ENCODE peak calls at places on chromosomes 5 and 9, in nine cellular contexts. One of them, this sample, is unnamed. For H3K36me3, the result is how much of the 10 kb centered on the place peaks cover.

GRCh38 chr9:23820731-23821399 is 5.2 kb downstream of the ELAVL2 start:
- DNase-seq in effector memory CD4-positive, alpha-beta T cell: no peak
- DNase-seq in pancreas: peak
- DNase-seq in sigmoid colon: no peak
- DNase-seq in cardiac muscle cell: no peak
- DNase-seq in IMR-90: no peak
- DNase-seq in neuronal stem cell: no peak
- DNase-seq in GM23248: no peak
- DNase-seq in psoas muscle: no peak
- DNase-seq in this sample: no peak

GRCh38 chr9:70411141-70411929 is 3.1 kb downstream of the KLF9 start:
- DNase-seq in cardiac muscle cell: peak
- DNase-seq in pancreas: peak
- DNase-seq in IMR-90: peak
- DNase-seq in psoas muscle: peak
- DNase-seq in GM23248: peak
- DNase-seq in effector memory CD4-positive, alpha-beta T cell: no peak
- DNase-seq in neuronal stem cell: no peak
- DNase-seq in sigmoid colon: peak
- DNase-seq in this sample: no peak

GRCh38 chr5:169717298-169717697 is 80.2 kb downstream of the DOCK2 start:
- DNase-seq in IMR-90: peak
- DNase-seq in psoas muscle: no peak
- DNase-seq in sigmoid colon: no peak
- DNase-seq in neuronal stem cell: no peak
- DNase-seq in effector memory CD4-positive, alpha-beta T cell: no peak
- DNase-seq in pancreas: no peak
- DNase-seq in cardiac muscle cell: peak
- DNase-seq in GM23248: peak
- DNase-seq in this sample: no peak

GRCh38 chr5:122984425-122984824 is 52.1 kb downstream of the PPIC start:
- DNase-seq in neuronal stem cell: no peak
- DNase-seq in psoas muscle: no peak
- DNase-seq in IMR-90: no peak
- DNase-seq in GM23248: no peak
- DNase-seq in pancreas: no peak
- DNase-seq in cardiac muscle cell: no peak
- DNase-seq in effector memory CD4-positive, alpha-beta T cell: no peak
- DNase-seq in sigmoid colon: no peak
- DNase-seq in this sample: no peak

GRCh38 chr9:117409321-117409720 is 5.5 kb downstream of the ASTN2 start:
- DNase-seq in effector memory CD4-positive, alpha-beta T cell: no peak
- DNase-seq in psoas muscle: no peak
- DNase-seq in cardiac muscle cell: no peak
- DNase-seq in sigmoid colon: no peak
- DNase-seq in IMR-90: no peak
- DNase-seq in neuronal stem cell: no peak
- DNase-seq in GM23248: no peak
- DNase-seq in pancreas: no peak
- DNase-seq in this sample: no peak

GRCh38 chr9:86513429-86513828 is 159.2 kb upstream of the TUT7 start:
- DNase-seq in effector memory CD4-positive, alpha-beta T cell: no peak
- DNase-seq in cardiac muscle cell: no peak
- DNase-seq in psoas muscle: no peak
- DNase-seq in IMR-90: no peak
- DNase-seq in GM23248: no peak
- DNase-seq in sigmoid colon: no peak
- DNase-seq in pancreas: no peak
- DNase-seq in neuronal stem cell: no peak
- DNase-seq in this sample: no peak

GRCh38 chr9:97615439-97616072 is 17.6 kb downstream of the TSTD2 start:
- DNase-seq in psoas muscle: no peak
- DNase-seq in cardiac muscle cell: peak
- DNase-seq in effector memory CD4-positive, alpha-beta T cell: peak
- DNase-seq in GM23248: peak
- DNase-seq in sigmoid colon: peak
- DNase-seq in pancreas: no peak
- DNase-seq in neuronal stem cell: peak
- DNase-seq in IMR-90: peak
- DNase-seq in this sample: no peak

GRCh38 chr5:173790177-173790719 is 97.9 kb upstream of the CPEB4 start:
- DNase-seq in pancreas: no peak
- DNase-seq in sigmoid colon: peak
- DNase-seq in cardiac muscle cell: no peak
- DNase-seq in IMR-90: no peak
- DNase-seq in neuronal stem cell: no peak
- DNase-seq in effector memory CD4-positive, alpha-beta T cell: no peak
- DNase-seq in GM23248: no peak
- DNase-seq in psoas muscle: no peak
- DNase-seq in this sample: no peak

GRCh38 chr9:109512170-109512756 is 14.2 kb upstream of the PTPN3 start:
- DNase-seq in GM23248: no peak
- DNase-seq in sigmoid colon: no peak
- DNase-seq in psoas muscle: no peak
- DNase-seq in cardiac muscle cell: no peak
- DNase-seq in IMR-90: no peak
- DNase-seq in pancreas: no peak
- DNase-seq in neuronal stem cell: no peak
- DNase-seq in effector memory CD4-positive, alpha-beta T cell: no peak
- DNase-seq in this sample: no peak

GRCh38 chr5:140391732-140392131 is 9.9 kb upstream of the ANKHD1 start:
- DNase-seq in cardiac muscle cell: no peak
- DNase-seq in GM23248: no peak
- DNase-seq in effector memory CD4-positive, alpha-beta T cell: no peak
- DNase-seq in sigmoid colon: no peak
- DNase-seq in neuronal stem cell: no peak
- DNase-seq in IMR-90: no peak
- DNase-seq in psoas muscle: no peak
- DNase-seq in pancreas: no peak
- DNase-seq in this sample: no peak

GRCh38 chr9:2321523-2322148 is 300.0 kb upstream of the VLDLR start:
- DNase-seq in effector memory CD4-positive, alpha-beta T cell: no peak
- DNase-seq in cardiac muscle cell: peak
- DNase-seq in GM23248: peak
- DNase-seq in neuronal stem cell: no peak
- DNase-seq in psoas muscle: no peak
- DNase-seq in IMR-90: no peak
- DNase-seq in sigmoid colon: no peak
- DNase-seq in pancreas: no peak
- DNase-seq in this sample: no peak

GRCh38 chr9:98944130-98945074 is 695 bp downstream of the COL15A1 start:
- DNase-seq in psoas muscle: no peak
- DNase-seq in GM23248: peak
- DNase-seq in effector memory CD4-positive, alpha-beta T cell: no peak
- DNase-seq in neuronal stem cell: peak
- DNase-seq in cardiac muscle cell: peak
- DNase-seq in pancreas: peak
- DNase-seq in sigmoid colon: peak
- DNase-seq in IMR-90: no peak
- DNase-seq in this sample: no peak

GRCh38 chr5:122376305-122376704 is 64.3 kb downstream of the SNCAIP start:
- DNase-seq in effector memory CD4-positive, alpha-beta T cell: no peak
- DNase-seq in pancreas: no peak
- DNase-seq in GM23248: no peak
- DNase-seq in psoas muscle: no peak
- DNase-seq in IMR-90: no peak
- DNase-seq in neuronal stem cell: no peak
- DNase-seq in cardiac muscle cell: no peak
- DNase-seq in sigmoid colon: no peak
- DNase-seq in this sample: no peak

GRCh38 chr9:8555767-8556500 is 756.4 kb upstream of the DMAC1 start:
- DNase-seq in IMR-90: no peak
- DNase-seq in cardiac muscle cell: peak
- DNase-seq in neuronal stem cell: no peak
- DNase-seq in sigmoid colon: no peak
- DNase-seq in psoas muscle: no peak
- DNase-seq in pancreas: no peak
- DNase-seq in effector memory CD4-positive, alpha-beta T cell: no peak
- DNase-seq in GM23248: no peak
- DNase-seq in this sample: no peak

GRCh38 chr5:128925973-128926372 is 39.3 kb upstream of the SLC27A6 start:
- DNase-seq in GM23248: no peak
- DNase-seq in neuronal stem cell: no peak
- DNase-seq in psoas muscle: no peak
- DNase-seq in IMR-90: no peak
- DNase-seq in sigmoid colon: no peak
- DNase-seq in effector memory CD4-positive, alpha-beta T cell: no peak
- DNase-seq in cardiac muscle cell: peak
- DNase-seq in pancreas: no peak
- DNase-seq in this sample: no peak
- H3K4me3 ChIP-seq in GM23248: no peak
- H3K4me3 ChIP-seq in neuronal stem cell: no peak
- H3K4me3 ChIP-seq in psoas muscle: no peak
- H3K4me3 ChIP-seq in IMR-90: no peak
- H3K4me3 ChIP-seq in sigmoid colon: no peak
- H3K4me3 ChIP-seq in effector memory CD4-positive, alpha-beta T cell: no peak
- H3K4me3 ChIP-seq in cardiac muscle cell: no peak
- H3K4me3 ChIP-seq in pancreas: no peak
- H3K4me3 ChIP-seq in this sample: no peak

DNA sequence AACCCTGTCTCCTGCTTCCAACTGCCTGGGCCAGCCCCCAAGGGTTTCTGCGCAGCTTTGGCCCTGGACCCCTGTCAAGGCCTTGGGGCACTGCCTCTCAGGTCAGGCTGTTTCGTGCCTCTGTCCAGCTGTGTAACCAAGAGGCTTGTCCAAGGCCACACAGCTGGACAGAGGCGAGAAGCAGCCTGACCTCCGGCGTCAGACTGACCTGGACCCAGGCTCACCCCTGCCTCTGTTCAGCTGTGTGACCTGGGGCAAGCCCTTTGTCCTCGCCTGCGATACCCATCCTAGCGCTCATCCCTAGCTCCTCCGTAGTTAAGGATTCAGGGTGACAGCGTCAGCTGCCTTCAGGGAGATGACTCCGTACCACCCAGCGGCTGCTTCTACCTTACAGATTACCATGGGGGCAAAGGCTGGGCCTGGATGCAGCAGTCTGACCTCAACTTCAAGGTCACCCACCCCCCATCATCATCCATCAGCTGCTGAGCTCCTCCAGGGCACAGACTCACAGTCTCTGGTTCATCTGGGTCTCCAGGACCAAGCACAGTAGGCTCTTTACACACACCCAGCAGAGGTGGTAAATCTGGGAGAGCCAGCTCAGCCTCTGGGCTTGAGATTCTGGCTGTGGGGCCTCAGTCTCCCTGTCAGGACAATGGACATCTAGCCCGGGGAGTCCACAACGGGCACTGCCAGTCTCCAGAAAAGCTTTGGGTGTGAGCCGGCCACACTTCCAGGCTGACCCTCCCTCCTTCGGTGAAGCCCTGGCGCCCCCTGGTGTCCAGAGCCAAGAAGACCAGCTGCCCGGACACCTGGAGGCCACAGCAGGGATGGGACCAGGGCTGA is 7.9 kb downstream of the AK1 start:
- DNase-seq in sigmoid colon: peak
- DNase-seq in cardiac muscle cell: peak
- DNase-seq in GM23248: peak
- DNase-seq in pancreas: peak
- DNase-seq in IMR-90: peak
- DNase-seq in effector memory CD4-positive, alpha-beta T cell: peak
- DNase-seq in psoas muscle: peak
- DNase-seq in neuronal stem cell: peak
- DNase-seq in this sample: no peak
- H3K36me3 ChIP-seq in sigmoid colon: under half
- H3K36me3 ChIP-seq in cardiac muscle cell: under half
- H3K36me3 ChIP-seq in GM23248: under half
- H3K36me3 ChIP-seq in pancreas: under half
- H3K36me3 ChIP-seq in IMR-90: under half
- H3K36me3 ChIP-seq in effector memory CD4-positive, alpha-beta T cell: under half
- H3K36me3 ChIP-seq in psoas muscle: half or more
- H3K36me3 ChIP-seq in neuronal stem cell: under half
- H3K36me3 ChIP-seq in this sample: under half

GRCh38 chr5:61626639-61627282 is 294.7 kb downstream of the ZSWIM6 start:
- DNase-seq in neuronal stem cell: no peak
- DNase-seq in pancreas: no peak
- DNase-seq in GM23248: no peak
- DNase-seq in effector memory CD4-positive, alpha-beta T cell: no peak
- DNase-seq in IMR-90: no peak
- DNase-seq in cardiac muscle cell: no peak
- DNase-seq in sigmoid colon: no peak
- DNase-seq in psoas muscle: no peak
- DNase-seq in this sample: no peak
- H3K4me3 ChIP-seq in neuronal stem cell: no peak
- H3K4me3 ChIP-seq in pancreas: peak
- H3K4me3 ChIP-seq in GM23248: peak
- H3K4me3 ChIP-seq in effector memory CD4-positive, alpha-beta T cell: peak
- H3K4me3 ChIP-seq in IMR-90: no peak
- H3K4me3 ChIP-seq in cardiac muscle cell: no peak
- H3K4me3 ChIP-seq in sigmoid colon: peak
- H3K4me3 ChIP-seq in psoas muscle: peak
- H3K4me3 ChIP-seq in this sample: peak

GRCh38 chr9:18795947-18796705 is 236.9 kb downstream of the SAXO1 start:
- DNase-seq in GM23248: peak
- DNase-seq in IMR-90: peak
- DNase-seq in pancreas: no peak
- DNase-seq in neuronal stem cell: no peak
- DNase-seq in sigmoid colon: no peak
- DNase-seq in psoas muscle: no peak
- DNase-seq in effector memory CD4-positive, alpha-beta T cell: no peak
- DNase-seq in cardiac muscle cell: peak
- DNase-seq in this sample: no peak

GRCh38 chr9:18791074-18791473 is 241.9 kb downstream of the SAXO1 start:
- DNase-seq in IMR-90: peak
- DNase-seq in effector memory CD4-positive, alpha-beta T cell: no peak
- DNase-seq in neuronal stem cell: peak
- DNase-seq in cardiac muscle cell: peak
- DNase-seq in pancreas: no peak
- DNase-seq in sigmoid colon: no peak
- DNase-seq in GM23248: no peak
- DNase-seq in psoas muscle: no peak
- DNase-seq in this sample: no peak

GRCh38 chr9:18788256-18788655 is 244.8 kb downstream of the SAXO1 start:
- DNase-seq in pancreas: no peak
- DNase-seq in GM23248: no peak
- DNase-seq in psoas muscle: no peak
- DNase-seq in effector memory CD4-positive, alpha-beta T cell: no peak
- DNase-seq in sigmoid colon: no peak
- DNase-seq in neuronal stem cell: no peak
- DNase-seq in IMR-90: no peak
- DNase-seq in cardiac muscle cell: peak
- DNase-seq in this sample: no peak

GRCh38 chr9:18796871-18797270 is 236.1 kb downstream of the SAXO1 start:
- DNase-seq in neuronal stem cell: no peak
- DNase-seq in psoas muscle: no peak
- DNase-seq in IMR-90: no peak
- DNase-seq in cardiac muscle cell: no peak
- DNase-seq in pancreas: no peak
- DNase-seq in GM23248: no peak
- DNase-seq in sigmoid colon: no peak
- DNase-seq in effector memory CD4-positive, alpha-beta T cell: no peak
- DNase-seq in this sample: no peak

DNA sequence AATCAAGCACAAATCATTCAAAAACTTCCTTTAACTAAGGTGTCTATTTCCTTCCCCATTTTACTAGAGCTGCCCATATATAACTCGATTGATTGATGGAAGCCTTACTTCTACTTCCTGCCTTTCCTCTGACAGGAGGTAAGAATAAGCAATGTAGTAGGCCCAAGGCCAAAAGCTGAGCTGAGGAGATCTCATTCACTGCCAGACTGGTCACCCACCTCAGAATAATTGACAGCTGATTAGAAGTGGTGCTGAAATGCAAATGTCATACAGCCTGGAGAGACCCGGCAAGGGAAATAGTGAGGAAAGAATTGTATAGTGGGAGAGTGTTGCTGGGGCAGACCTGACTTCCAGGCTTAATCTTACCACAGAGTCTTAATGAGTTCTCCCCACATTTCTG is 239.9 kb downstream of the SAXO1 start:
- DNase-seq in GM23248: no peak
- DNase-seq in sigmoid colon: no peak
- DNase-seq in psoas muscle: no peak
- DNase-seq in cardiac muscle cell: no peak
- DNase-seq in IMR-90: no peak
- DNase-seq in neuronal stem cell: no peak
- DNase-seq in effector memory CD4-positive, alpha-beta T cell: no peak
- DNase-seq in pancreas: no peak
- DNase-seq in this sample: no peak
- H3K36me3 ChIP-seq in GM23248: half or more
- H3K36me3 ChIP-seq in sigmoid colon: under half
- H3K36me3 ChIP-seq in psoas muscle: under half
- H3K36me3 ChIP-seq in cardiac muscle cell: under half
- H3K36me3 ChIP-seq in IMR-90: under half
- H3K36me3 ChIP-seq in neuronal stem cell: under half
- H3K36me3 ChIP-seq in effector memory CD4-positive, alpha-beta T cell: under half
- H3K36me3 ChIP-seq in pancreas: under half
- H3K36me3 ChIP-seq in this sample: under half

This sample was measured in kidney epithelial cell.